ENCODE peak calls at places on chromosomes 3 and 15, in five cellular contexts. R is lower leg skin, S is GM10248, H is foreskin fibroblast, L is sigmoid colon. K is an unnamed sample.

GRCh38 chr15:62301993-62302665 is 137.0 kb upstream of the C2CD4B start:
- DNase-seq in R (no peak), H (no peak), S (no peak), L (no peak), K (no peak)

GRCh38 chr3:188434594-188434993 is 280.6 kb downstream of the LPP start:
- DNase-seq in S (no peak), R (no peak), H (no peak), L (no peak), K (no peak)

GRCh38 chr3:45178131-45179023 is 32.2 kb upstream of the CDCP1 start:
- DNase-seq in L (no peak), R (peak), S (no peak), H (peak), K (no peak)

GRCh38 chr3:180881065-180881801 is 31.2 kb upstream of the FXR1 start:
- DNase-seq in S (no peak), H (no peak), R (no peak), L (no peak), K (no peak)

GRCh38 chr3:188780188-188781147 is 391.3 kb upstream of the TPRG1 start:
- DNase-seq in H (peak), R (no peak), L (peak), S (no peak), K (no peak)

GRCh38 chr15:90322531-90322930 is 29.6 kb upstream of the ZNF774 start:
- DNase-seq in H (no peak), S (no peak), R (peak), L (peak), K (peak)

GRCh38 chr15:97993310-97993738 is 32.8 kb downstream of the ARRDC4 start:
- DNase-seq in L (no peak), H (no peak), R (no peak), S (no peak), K (no peak)

GRCh38 chr3:150078983-150079739 is 108.5 kb upstream of the PFN2 start:
- DNase-seq in R (no peak), H (peak), L (peak), S (no peak), K (no peak)

GRCh38 chr15:83290236-83290635 is 5.8 kb upstream of the BNC1 start:
- DNase-seq in L (no peak), S (no peak), H (no peak), R (no peak), K (no peak)

GRCh38 chr15:58771621-58772235 is 626 bp downstream of the MINDY2 start:
- DNase-seq in S (peak), H (no peak), L (peak), R (peak), K (peak)

GRCh38 chr3:66400381-66401156 is 100.3 kb downstream of the LRIG1 start:
- DNase-seq in H (no peak), L (peak), S (no peak), R (peak), K (peak)

GRCh38 chr3:57048052-57048671 is 12.3 kb upstream of the SPATA12 start:
- DNase-seq in S (no peak), R (peak), H (peak), L (peak), K (no peak)

GRCh38 chr3:99084825-99085224 is 183.3 kb upstream of the DCBLD2 start:
- DNase-seq in S (no peak), L (no peak), R (no peak), H (peak), K (no peak)

GRCh38 chr15:101459579-101460300 is 29.8 kb downstream of the PCSK6 start:
- DNase-seq in L (peak), S (no peak), R (peak), H (no peak), K (no peak)

GRCh38 chr3:2802429-2802828 is 307.7 kb downstream of the IL5RA start:
- DNase-seq in S (no peak), H (no peak), R (no peak), L (no peak), K (no peak)

GRCh38 chr3:48989796-48990635 is at the start of gene P4HTM:
- DNase-seq in S (peak), R (peak), H (peak), L (peak), K (peak)
- TF ChIP-seq CTCF in S (peak), R (no peak), H (peak), L (no peak), K (no peak)

DNA sequence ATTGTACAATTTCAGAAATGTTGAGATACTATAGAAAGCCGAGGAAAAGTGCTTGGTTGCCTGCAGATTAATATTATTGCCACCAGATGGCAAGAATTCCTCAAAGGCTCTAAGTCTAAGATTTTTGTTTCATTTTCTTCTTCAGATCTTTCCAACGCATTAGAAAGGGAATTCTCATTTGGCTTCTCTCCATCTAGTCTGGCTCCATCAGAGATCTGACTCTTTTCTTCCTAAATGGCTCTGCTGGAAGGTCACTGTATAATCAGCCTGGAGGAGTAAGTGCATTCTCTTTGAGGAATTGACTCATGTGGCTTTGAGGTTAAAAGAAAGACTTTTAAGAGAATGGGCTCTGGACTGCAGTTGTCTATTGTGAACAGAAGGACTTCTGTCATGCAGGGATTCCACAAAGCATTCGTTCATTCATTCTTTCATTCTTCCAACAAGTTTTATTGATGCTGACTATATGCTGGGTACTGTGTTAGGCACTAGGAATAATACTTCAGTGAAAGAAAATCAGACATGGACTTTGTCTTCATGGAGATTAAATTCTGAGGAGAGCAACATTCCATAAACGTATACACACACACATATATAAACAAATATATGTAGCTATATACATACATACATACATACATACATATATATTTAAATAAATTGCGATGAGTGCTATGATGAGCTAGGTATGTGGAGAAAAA is 55.3 kb downstream of the SLC28A2 start:
- DNase-seq in H (peak), S (peak), L (no peak), R (no peak), K (no peak)
- TF ChIP-seq CTCF in H (peak), S (peak), L (peak), R (no peak), K (peak)

DNA sequence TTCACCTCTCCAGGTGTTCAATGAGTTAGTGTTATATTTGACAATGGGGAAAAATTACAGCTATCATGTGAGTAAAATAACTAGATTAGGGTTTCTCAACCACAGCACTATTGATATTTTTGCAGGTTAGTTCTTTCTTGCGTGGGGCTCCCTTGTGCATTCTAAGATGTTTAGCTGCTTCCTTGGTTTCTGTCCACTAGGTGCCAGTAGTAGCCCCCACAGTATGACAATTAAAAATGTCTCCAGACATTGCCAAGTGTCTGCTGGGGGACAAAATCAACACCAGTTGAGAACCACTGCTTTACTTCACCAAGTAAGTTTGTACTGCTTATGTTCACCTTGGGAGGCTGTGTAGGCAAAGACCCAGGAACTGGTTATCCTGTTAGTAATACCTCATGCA is 618.7 kb downstream of the EDEM1 start:
- DNase-seq in S (no peak), H (no peak), R (no peak), L (no peak), K (no peak)
- TF ChIP-seq CTCF in S (peak), H (no peak), R (no peak), L (no peak), K (no peak)

GRCh38 chr15:88258021-88258641 is 1.6 kb upstream of the NTRK3 start:
- DNase-seq in R (no peak), S (no peak), H (no peak), L (no peak), K (peak)
- TF ChIP-seq CTCF in R (no peak), S (peak), H (peak), L (no peak), K (no peak)

GRCh38 chr3:69324362-69325025 is 61.4 kb downstream of the FRMD4B start:
- DNase-seq in H (no peak), L (no peak), R (no peak), S (no peak), K (no peak)
- TF ChIP-seq CTCF in H (no peak), L (no peak), R (no peak), S (peak), K (no peak)

DNA sequence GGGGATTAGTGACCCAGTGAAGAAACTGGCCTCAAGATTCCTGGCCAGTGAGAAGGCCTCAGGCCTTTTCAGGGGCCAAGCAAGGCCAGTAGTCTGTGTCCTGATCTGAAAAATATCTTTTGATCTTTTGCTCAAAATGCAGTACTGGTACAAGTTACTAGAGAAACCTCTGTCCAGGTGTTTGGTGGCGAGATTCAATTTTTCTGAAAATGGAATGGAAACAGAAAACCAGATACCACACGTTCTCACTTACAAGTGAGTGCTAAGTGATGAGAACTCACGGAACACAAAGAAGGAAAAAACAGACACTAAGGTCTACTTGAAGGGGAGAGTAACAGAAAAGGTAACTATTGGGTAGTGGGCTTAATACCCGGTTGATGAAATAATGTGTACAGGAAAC is 463.4 kb downstream of the ZIC1 start:
- DNase-seq in L (no peak), R (no peak), S (no peak), H (no peak), K (no peak)
- TF ChIP-seq CTCF in L (no peak), R (no peak), S (no peak), H (no peak), K (no peak)

GRCh38 chr15:29613951-29614382 is 208.3 kb downstream of the TJP1 start:
- DNase-seq in R (peak), L (no peak), H (no peak), S (no peak), K (no peak)
- TF ChIP-seq CTCF in R (no peak), L (no peak), H (no peak), S (peak), K (no peak)

GRCh38 chr15:71572452-71573053 is 237.8 kb upstream of the NR2E3 start:
- DNase-seq in H (no peak), S (no peak), L (no peak), R (no peak), K (no peak)
- TF ChIP-seq CTCF in H (no peak), S (no peak), L (no peak), R (no peak), K (no peak)

K was measured in coronary artery.